ENCODE peak calls at places on chromosome 5, in eight cellular contexts. J is RPMI7951; W is stimulated activated CD8-positive, alpha-beta memory T cell treated with anti-CD3 and anti-CD28 coated beads, Interleukin-15, amount 100 ng/mL, for 48 hours; Y is stimulated activated CD4-positive, alpha-beta T cell treated with anti-CD3 and anti-CD28 coated beads, TNF-alpha, amount 100 ng/mL, for 1 hour; S is Peyer's patch; B is kidney tubule cell; L is GM13976; U is SK-N-SH. Z is an unnamed sample.
A peak's percentile ranks its signal among the peaks of the same experiment; 100 is the strongest.

GRCh38 chr5:68883441-68883840 is 210.4 kb upstream of the SLC30A5 start:
- DNase-seq in J (no peak), L (no peak), S (no peak), U (no peak), B (no peak), W (no peak), Y (no peak), Z (no peak)

GRCh38 chr5:85000671-85001070 is 616.0 kb upstream of the EDIL3 start:
- DNase-seq in B (no peak), U (no peak), Y (no peak), S (no peak), L (no peak), J (peak; percentile 35), W (no peak), Z (peak; percentile 2)

GRCh38 chr5:146078566-146078965 is 26.8 kb downstream of the PLAC8L1 start:
- DNase-seq in U (no peak), L (no peak), S (no peak), J (no peak), B (no peak), W (no peak), Y (no peak), Z (no peak)

GRCh38 chr5:79774171-79774854 is 84.7 kb downstream of the CMYA5 start:
- DNase-seq in B (peak; percentile 45), L (peak; percentile 37), J (peak; percentile 19), U (peak; percentile 38), W (no peak), Y (no peak), S (no peak), Z (peak; percentile 19)

GRCh38 chr5:145936401-145937131 is at the start of gene SH3RF2:
- DNase-seq in L (peak; percentile 22), Y (peak; percentile 5), W (no peak), J (peak; percentile 82), U (no peak), B (peak; percentile 90), S (peak; percentile 82), Z (peak; percentile 57)

GRCh38 chr5:37730896-37731455 is 108.9 kb downstream of the GDNF start:
- DNase-seq in L (no peak), U (no peak), Y (no peak), W (no peak), B (peak; percentile 53), S (no peak), J (peak; percentile 21), Z (no peak)

GRCh38 chr5:132190161-132190817 is 37.4 kb downstream of the P4HA2 start:
- DNase-seq in S (no peak), Y (no peak), W (no peak), J (peak; percentile 74), B (peak; percentile 75), U (peak; percentile 87), L (peak; percentile 77), Z (peak; percentile 64)

GRCh38 chr5:96093340-96093739 is 131.7 kb upstream of the ELL2 start:
- DNase-seq in J (no peak), L (no peak), B (no peak), W (no peak), U (no peak), Y (no peak), S (no peak), Z (no peak)

GRCh38 chr5:50853151-50853550 is 186.7 kb downstream of the PARP8 start:
- DNase-seq in J (no peak), W (no peak), B (no peak), U (no peak), S (no peak), Y (no peak), L (no peak), Z (no peak)

GRCh38 chr5:158594595-158595242 is 505.0 kb downstream of the EBF1 start:
- DNase-seq in S (no peak), Y (no peak), L (no peak), B (no peak), W (no peak), U (no peak), J (no peak), Z (no peak)

GRCh38 chr5:1059884-1060263 is 51.3 kb downstream of the NKD2 start:
- DNase-seq in Y (no peak), L (no peak), W (no peak), J (no peak), B (no peak), U (peak; percentile 22), S (no peak), Z (no peak)

GRCh38 chr5:132971483-132972435 is 8.3 kb upstream of the AFF4 start:
- DNase-seq in U (no peak), L (no peak), S (no peak), J (no peak), B (peak; percentile 25), Y (no peak), W (no peak), Z (no peak)